ENCODE peak calls at places on chromosomes 12 and 14, in ten cellular contexts. P, C, E, Y, K, U, X, D, G and M are unnamed samples.
A peak's percentile ranks its signal among the peaks of the same experiment; 100 is the strongest.

GRCh38 chr12:6752181-6752930 is 585 bp downstream of the MLF2 start:
- DNase-seq in D (peak; percentile 75), K (peak; percentile 68), U (peak; percentile 52), C (peak; percentile 62), P (peak; percentile 63), G (no peak), Y (peak; percentile 72), X (no peak), E (no peak), M (no peak)

GRCh38 chr14:23766737-23767401 is 130.7 kb downstream of the DHRS2 start:
- DNase-seq in U (no peak), D (no peak), C (no peak), K (no peak), G (no peak), Y (no peak), E (no peak), P (no peak), X (no peak), M (no peak)

GRCh38 chr12:105275997-105276760 is 40.2 kb upstream of the APPL2 start:
- DNase-seq in X (no peak), C (no peak), P (no peak), E (no peak), G (no peak), D (no peak), Y (no peak), U (no peak), K (no peak), M (no peak)

GRCh38 chr12:92987846-92988621 is 58.9 kb upstream of the EEA1 start:
- DNase-seq in E (no peak), U (no peak), Y (no peak), D (peak; percentile 65), P (peak; percentile 40), X (peak; percentile 93), G (peak; percentile 68), K (peak; percentile 42), C (no peak), M (no peak)

GRCh38 chr12:104748790-104749189 is 209.3 kb downstream of the SLC41A2 start:
- DNase-seq in K (peak; percentile 12), X (no peak), P (no peak), G (no peak), E (no peak), C (peak; percentile 60), D (peak; percentile 72), Y (no peak), U (peak; percentile 7), M (no peak)

GRCh38 chr12:76018111-76018510 is 13.5 kb downstream of the PHLDA1 start:
- DNase-seq in G (no peak), Y (no peak), K (peak; percentile 78), C (peak; percentile 61), P (no peak), D (no peak), E (no peak), U (peak; percentile 61), X (no peak), M (no peak)

GRCh38 chr12:102501773-102502172 is 21.4 kb upstream of the IGF1 start:
- DNase-seq in D (no peak), U (peak; percentile 22), C (no peak), X (no peak), G (peak; percentile 44), Y (no peak), K (no peak), E (no peak), P (no peak), M (no peak)

GRCh38 chr12:129332286-129332685 is 479.0 kb downstream of the GLT1D1 start:
- DNase-seq in D (no peak), C (no peak), E (no peak), K (no peak), Y (no peak), G (no peak), P (no peak), X (no peak), U (no peak), M (no peak)

GRCh38 chr12:109356586-109356985 is 8.9 kb downstream of the MYO1H start:
- DNase-seq in D (no peak), X (no peak), C (no peak), P (no peak), E (no peak), K (no peak), G (no peak), U (no peak), Y (no peak), M (no peak)

GRCh38 chr14:104665663-104666522 is 23.5 kb upstream of the INF2 start:
- DNase-seq in D (peak; percentile 79), C (no peak), P (no peak), Y (no peak), K (peak; percentile 59), G (no peak), E (peak; percentile 56), U (no peak), X (no peak), M (no peak)

GRCh38 chr12:65660096-65660495 is 164.2 kb upstream of the HMGA2 start:
- DNase-seq in C (no peak), E (no peak), D (no peak), Y (no peak), P (no peak), G (no peak), K (no peak), X (no peak), U (no peak), M (no peak)

GRCh38 chr12:106081606-106082005 is 57.1 kb downstream of the NUAK1 start:
- DNase-seq in Y (no peak), E (no peak), X (no peak), P (no peak), K (no peak), D (no peak), U (peak; percentile 75), C (peak; percentile 55), G (no peak), M (no peak)

GRCh38 chr14:23421594-23421993 is 13.5 kb upstream of the MYH6 start:
- DNase-seq in P (no peak), D (no peak), E (no peak), K (no peak), Y (no peak), X (no peak), U (no peak), G (no peak), C (no peak), M (no peak)

GRCh38 chr14:59463773-59464650 is 1.2 kb downstream of the GPR135 start:
- DNase-seq in C (no peak), G (peak; percentile 48), K (peak; percentile 59), Y (no peak), X (no peak), D (peak; percentile 63), E (peak; percentile 21), U (peak; percentile 45), P (peak; percentile 64), M (no peak)

GRCh38 chr14:33556382-33557121 is 394.3 kb downstream of the EGLN3 start:
- DNase-seq in U (peak; percentile 23), E (no peak), P (no peak), Y (no peak), K (no peak), G (no peak), D (no peak), C (no peak), X (no peak), M (no peak)

GRCh38 chr12:6956332-6956727 is 5.2 kb downstream of the PTPN6 start:
- DNase-seq in G (no peak), X (no peak), P (no peak), U (no peak), E (no peak), D (no peak), Y (no peak), C (no peak), K (no peak), M (no peak)

GRCh38 chr12:33605776-33606175 is 166.2 kb upstream of the SYT10 start:
- DNase-seq in E (no peak), K (no peak), G (no peak), X (no peak), D (no peak), Y (no peak), C (no peak), U (no peak), P (no peak), M (no peak)
- TF ChIP-seq CTCF in E (peak; percentile 60), K (peak; percentile 67), G (no peak), X (peak; percentile 27), D (peak; percentile 7), Y (no peak), C (no peak), U (no peak), P (peak; percentile 16), M (no peak)

DNA sequence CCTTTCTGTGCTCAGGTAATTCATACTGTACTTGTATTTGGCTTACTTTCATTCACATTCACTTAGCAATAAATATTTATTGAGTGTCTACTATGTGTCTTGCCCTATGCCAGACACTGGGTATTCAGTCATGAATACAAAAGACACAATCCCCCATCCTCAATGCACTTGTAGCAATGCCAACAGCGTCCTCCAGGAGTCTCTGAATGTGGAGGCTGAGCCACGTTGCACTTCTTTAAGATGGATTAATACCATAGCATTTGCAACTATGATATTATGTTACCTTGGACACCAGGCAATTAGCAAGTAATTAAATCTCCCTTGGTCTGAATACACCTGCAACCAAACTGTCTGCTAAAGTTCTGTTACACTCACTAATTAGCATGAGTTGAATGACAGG is 58.8 kb downstream of the OTX2 start:
- DNase-seq in X (no peak), G (no peak), U (no peak), K (no peak), E (no peak), D (no peak), P (no peak), C (no peak), Y (peak; percentile 79), M (no peak)
- TF ChIP-seq CTCF in X (no peak), G (no peak), U (no peak), K (peak; percentile 61), E (peak; percentile 26), D (no peak), P (no peak), C (no peak), Y (peak; percentile 71), M (no peak)

GRCh38 chr14:106802413-106803364 is 1276.3 kb downstream of the TMEM121 start:
- DNase-seq in C (no peak), D (no peak), G (no peak), U (no peak), K (no peak), X (peak; percentile 31), P (no peak), Y (peak; percentile 51), E (no peak), M (no peak)
- TF ChIP-seq CTCF in C (no peak), D (no peak), G (no peak), U (no peak), K (no peak), X (peak; percentile 26), P (peak; percentile 55), Y (peak; percentile 38), E (no peak), M (no peak)

DNA sequence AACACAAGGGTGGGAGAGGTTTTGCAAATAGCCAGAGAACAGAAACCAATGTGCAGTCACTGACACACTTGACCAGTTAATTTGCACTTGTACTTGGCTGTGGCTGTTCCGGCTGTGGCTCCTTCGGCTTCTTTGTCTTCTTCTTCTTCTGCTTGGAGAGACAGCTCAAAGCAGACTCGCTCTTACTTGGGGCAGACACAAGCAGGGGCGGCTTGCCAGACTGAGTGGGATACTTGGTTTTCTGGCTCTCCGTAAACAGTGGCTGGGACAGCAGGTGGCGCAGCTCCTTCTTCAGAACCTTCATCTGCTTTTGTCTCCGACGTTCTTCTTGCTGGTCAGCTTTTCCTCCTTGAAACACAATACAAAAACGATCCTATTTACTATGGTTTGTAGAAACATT is 25.0 kb downstream of the OTUB2 start:
- DNase-seq in X (no peak), C (peak; percentile 42), E (no peak), D (peak; percentile 58), G (no peak), P (no peak), Y (peak; percentile 54), U (peak; percentile 37), K (peak; percentile 44), M (no peak)
- TF ChIP-seq CTCF in X (no peak), C (peak; percentile 41), E (peak; percentile 56), D (no peak), G (peak; percentile 22), P (no peak), Y (peak; percentile 74), U (peak; percentile 53), K (peak; percentile 65), M (peak; percentile 56)